ENCODE peak calls at places on chromosomes 7 and 10, in eight cellular contexts. F is GM12892, J is Peyer's patch, C is breast epithelium, I is adrenal gland, L is suprapubic skin, X is A549, E is heart left ventricle. O is an unnamed sample.

GRCh38 chr10:119675483-119676170 is 24.4 kb downstream of the BAG3 start:
- DNase-seq in F (no peak), J (no peak), C (no peak), I (no peak), L (no peak), X (no peak), E (no peak), O (no peak)

GRCh38 chr10:6950133-6950532 is 370.1 kb upstream of the PRKCQ start:
- DNase-seq in F (no peak), J (no peak), C (no peak), I (no peak), L (no peak), X (no peak), E (no peak), O (no peak)

GRCh38 chr7:31058122-31058521 is 6.0 kb downstream of the ADCYAP1R1 start:
- DNase-seq in F (no peak), J (no peak), C (no peak), I (no peak), L (no peak), X (peak; percentile 12), E (no peak), O (no peak)

GRCh38 chr10:64840341-64840740 is 1319.1 kb downstream of the REEP3 start:
- DNase-seq in F (no peak), J (no peak), C (no peak), I (no peak), L (no peak), X (no peak), E (no peak), O (no peak)

GRCh38 chr10:110168601-110169481 is 38.6 kb upstream of the MXI1 start:
- DNase-seq in F (no peak), J (no peak), C (no peak), I (no peak), L (peak; percentile 72), X (no peak), E (no peak), O (no peak)

GRCh38 chr10:29471483-29471859 is 163.3 kb downstream of the SVIL start:
- DNase-seq in F (no peak), J (no peak), C (no peak), I (no peak), L (no peak), X (no peak), E (no peak), O (no peak)

GRCh38 chr7:87702326-87702725 is 74.1 kb downstream of the RUNDC3B start:
- DNase-seq in F (no peak), J (no peak), C (no peak), I (no peak), L (no peak), X (no peak), E (no peak), O (no peak)

GRCh38 chr7:5495581-5496375 is 72.1 kb upstream of the TNRC18 start:
- DNase-seq in F (no peak), J (no peak), C (peak; percentile 92), I (peak; percentile 92), L (no peak), X (no peak), E (peak; percentile 81), O (no peak)

GRCh38 chr10:52314822-52315552 is 906 bp downstream of the DKK1 start:
- DNase-seq in F (no peak), J (no peak), C (no peak), I (no peak), L (peak; percentile 69), X (peak; percentile 60), E (no peak), O (no peak)

GRCh38 chr10:99709480-99710229 is 22.3 kb downstream of the COX15 start:
- DNase-seq in F (no peak), J (no peak), C (no peak), I (no peak), L (no peak), X (peak; percentile 19), E (no peak), O (peak; percentile 70)

GRCh38 chr10:132306951-132307751 is 599 bp downstream of the STK32C start:
- DNase-seq in F (no peak), J (peak; percentile 23), C (peak; percentile 65), I (peak; percentile 62), L (peak; percentile 84), X (peak; percentile 79), E (peak; percentile 55), O (peak; percentile 50)

GRCh38 chr7:10919923-10920322 is 53.7 kb upstream of the PHF14 start:
- DNase-seq in F (no peak), J (no peak), C (no peak), I (no peak), L (no peak), X (no peak), E (no peak), O (no peak)

GRCh38 chr10:96072673-96073072 is 29.3 kb downstream of the CCNJ start:
- DNase-seq in F (no peak), J (no peak), C (no peak), I (no peak), L (no peak), X (peak; percentile 37), E (no peak), O (no peak)
- TF ChIP-seq POLR2A in F (no peak), J (no peak), C (no peak), I (no peak), L (no peak), X (no peak), E (no peak), O (no peak)

DNA sequence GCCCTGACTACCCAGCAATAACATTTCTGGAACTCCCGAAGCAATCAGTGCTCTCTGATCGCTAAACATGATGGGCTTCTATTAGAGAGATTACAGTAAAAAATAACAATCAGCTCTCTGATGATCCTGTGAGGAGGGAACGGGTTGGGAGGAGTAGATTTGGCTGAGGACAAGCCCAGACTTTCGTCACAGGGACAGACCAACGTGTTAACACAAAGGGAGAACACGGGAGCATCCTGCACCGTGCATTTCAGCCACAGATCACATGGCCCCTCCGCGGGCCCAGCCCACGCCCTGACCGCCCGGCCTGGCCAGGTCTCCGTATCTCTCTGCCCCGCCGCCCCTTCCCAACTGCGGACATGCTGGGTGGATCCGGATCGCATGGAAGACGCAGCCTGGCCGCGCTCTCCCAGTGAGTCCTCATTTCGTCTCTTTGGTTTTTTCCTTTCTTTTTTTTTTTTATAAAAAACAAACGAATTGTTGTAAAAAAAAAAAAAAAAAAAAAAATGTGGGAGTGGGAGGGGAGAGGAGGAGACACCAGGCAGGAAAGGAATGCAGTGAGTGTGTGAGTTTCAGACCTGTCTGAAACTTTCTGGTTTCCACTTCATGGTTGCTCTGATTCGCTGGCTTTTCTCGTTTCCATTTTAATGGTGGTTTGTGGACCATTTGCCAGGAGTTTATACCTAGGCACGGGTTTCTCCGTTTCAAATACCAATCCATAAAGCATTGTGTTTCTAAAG is 94.9 kb upstream of the AGBL3 start:
- DNase-seq in F (no peak), J (no peak), C (peak; percentile 59), I (peak; percentile 90), L (peak; percentile 91), X (peak; percentile 97), E (peak; percentile 88), O (peak; percentile 25)
- TF ChIP-seq POLR2A in F (no peak), J (no peak), C (no peak), I (no peak), L (no peak), X (peak; percentile 67), E (peak; percentile 36), O (no peak)

GRCh38 chr10:127976701-127977367 is 69.9 kb downstream of the PTPRE start:
- DNase-seq in F (no peak), J (no peak), C (no peak), I (peak; percentile 45), L (no peak), X (no peak), E (no peak), O (no peak)

GRCh38 chr10:127978481-127978880 is 71.6 kb downstream of the PTPRE start:
- DNase-seq in F (no peak), J (no peak), C (no peak), I (peak; percentile 25), L (no peak), X (no peak), E (no peak), O (no peak)

GRCh38 chr10:127979017-127979416 is 72.1 kb downstream of the PTPRE start:
- DNase-seq in F (no peak), J (no peak), C (no peak), I (peak; percentile 24), L (no peak), X (no peak), E (no peak), O (no peak)

GRCh38 chr10:127976286-127976685 is 69.4 kb downstream of the PTPRE start:
- DNase-seq in F (no peak), J (no peak), C (no peak), I (peak; percentile 36), L (no peak), X (no peak), E (no peak), O (no peak)

GRCh38 chr10:127977368-127978009 is 70.6 kb downstream of the PTPRE start:
- DNase-seq in F (no peak), J (peak; percentile 35), C (no peak), I (peak; percentile 93), L (peak; percentile 86), X (peak; percentile 5), E (peak; percentile 82), O (no peak)
- TF ChIP-seq POLR2A in F (no peak), J (no peak), C (no peak), I (no peak), L (no peak), X (no peak), E (no peak), O (no peak)

GRCh38 chr10:86613096-86613495 is 41.3 kb upstream of the OPN4 start:
- DNase-seq in F (no peak), J (no peak), C (no peak), I (no peak), L (no peak), X (no peak), E (no peak), O (no peak)

GRCh38 chr10:86603256-86603655 is 51.1 kb upstream of the OPN4 start:
- DNase-seq in F (no peak), J (no peak), C (no peak), I (no peak), L (no peak), X (no peak), E (no peak), O (no peak)

GRCh38 chr10:86611386-86611785 is 43.0 kb upstream of the OPN4 start:
- DNase-seq in F (no peak), J (no peak), C (no peak), I (no peak), L (no peak), X (no peak), E (no peak), O (no peak)

GRCh38 chr10:86609920-86610319 is 44.4 kb upstream of the OPN4 start:
- DNase-seq in F (no peak), J (no peak), C (no peak), I (no peak), L (no peak), X (no peak), E (no peak), O (no peak)

GRCh38 chr10:86607674-86608073 is 46.7 kb upstream of the OPN4 start:
- DNase-seq in F (no peak), J (no peak), C (no peak), I (no peak), L (no peak), X (no peak), E (no peak), O (no peak)
- TF ChIP-seq POLR2A in F (no peak), J (no peak), C (no peak), I (no peak), L (no peak), X (no peak), E (no peak), O (no peak)

O was measured in erythroblast.